ENCODE peak calls at places on chromosomes 6 and 20, in eight cellular contexts. E is fibroblast of lung, Y is endothelial cell of umbilical vein, W is RPMI7951, A is RWPE2, S is left colon, T is amygdala, I is T1000. F is an unnamed sample.

GRCh38 chr6:27866370-27867050 is 45.7 kb downstream of the OR2B2 start:
- DNase-seq in T (no peak), Y (peak), E (peak), A (no peak), S (no peak), W (peak), I (no peak), F (peak)

GRCh38 chr6:143450453-143451362 is at the start of the genes ADAT2 and PEX3:
- DNase-seq in S (peak), I (peak), W (peak), E (peak), Y (peak), A (peak), T (peak), F (peak)

GRCh38 chr6:22008248-22008836 is 288.5 kb downstream of the PRL start:
- DNase-seq in W (no peak), S (no peak), A (no peak), Y (peak), T (no peak), I (no peak), E (no peak), F (no peak)

GRCh38 chr6:44537306-44538049 is 150.0 kb downstream of the CDC5L start:
- DNase-seq in S (no peak), W (no peak), T (no peak), Y (no peak), I (no peak), E (no peak), A (no peak), F (no peak)

GRCh38 chr20:57264151-57264792 is 2.2 kb downstream of the BMP7 start:
- DNase-seq in E (no peak), I (no peak), W (no peak), A (no peak), T (no peak), Y (no peak), S (no peak), F (no peak)

GRCh38 chr6:129644567-129645015 is 65.4 kb downstream of the ARHGAP18 start:
- DNase-seq in A (no peak), I (no peak), S (no peak), Y (peak), W (peak), E (peak), T (no peak), F (no peak)

GRCh38 chr6:1870267-1870666 is 260.6 kb downstream of the FOXC1 start:
- DNase-seq in S (no peak), A (no peak), I (no peak), T (no peak), E (no peak), W (no peak), Y (no peak), F (no peak)

GRCh38 chr20:4875578-4876067 is 125.7 kb downstream of the SLC23A2 start:
- DNase-seq in E (no peak), S (no peak), T (no peak), I (no peak), A (peak), Y (no peak), W (no peak), F (peak)

GRCh38 chr6:167676666-167677421 is 149.9 kb upstream of the AFDN start:
- DNase-seq in E (no peak), I (no peak), S (peak), W (no peak), A (no peak), T (no peak), Y (peak), F (peak)

GRCh38 chr6:14231071-14231483 is 113.5 kb downstream of the CD83 start:
- DNase-seq in W (no peak), I (no peak), T (no peak), Y (no peak), S (no peak), E (no peak), A (no peak), F (no peak)

GRCh38 chr6:118781897-118782296 is 112.1 kb upstream of the ASF1A start:
- DNase-seq in I (no peak), Y (no peak), W (no peak), E (no peak), A (no peak), S (no peak), T (no peak), F (no peak)

GRCh38 chr20:50762435-50763201 is 31.2 kb downstream of the PARD6B start:
- DNase-seq in W (peak), Y (no peak), I (peak), E (peak), A (peak), T (no peak), S (peak), F (no peak)

GRCh38 chr6:87714093-87714809 is 12.2 kb upstream of the AKIRIN2 start:
- DNase-seq in W (peak), S (no peak), T (no peak), E (peak), I (peak), A (no peak), Y (peak), F (no peak)

F was measured in A673.